ENCODE peak calls at places on chromosomes 6 and 20, in eight cellular contexts. One of them, this sample, is unnamed.

GRCh38 chr6:156905801-156906200 is 128.6 kb downstream of the ARID1B start:
- DNase-seq in choroid plexus epithelial cell: no peak
- DNase-seq in substantia nigra: no peak
- DNase-seq in effector CD8-positive, alpha-beta T cell: no peak
- DNase-seq in sigmoid colon: no peak
- DNase-seq in adipocyte: no peak
- DNase-seq in heart right ventricle: no peak
- DNase-seq in AG08395: no peak
- DNase-seq in this sample: no peak

GRCh38 chr6:95109212-95109611 is 468.1 kb upstream of the MANEA start:
- DNase-seq in choroid plexus epithelial cell: no peak
- DNase-seq in substantia nigra: no peak
- DNase-seq in effector CD8-positive, alpha-beta T cell: no peak
- DNase-seq in sigmoid colon: no peak
- DNase-seq in adipocyte: no peak
- DNase-seq in heart right ventricle: no peak
- DNase-seq in AG08395: no peak
- DNase-seq in this sample: no peak

GRCh38 chr6:3377536-3378397 is 79.1 kb downstream of the SLC22A23 start:
- DNase-seq in choroid plexus epithelial cell: peak
- DNase-seq in substantia nigra: no peak
- DNase-seq in effector CD8-positive, alpha-beta T cell: no peak
- DNase-seq in sigmoid colon: peak
- DNase-seq in adipocyte: no peak
- DNase-seq in heart right ventricle: no peak
- DNase-seq in AG08395: no peak
- DNase-seq in this sample: no peak

GRCh38 chr6:16063580-16063979 is 65.3 kb upstream of the MYLIP start:
- DNase-seq in choroid plexus epithelial cell: no peak
- DNase-seq in substantia nigra: no peak
- DNase-seq in effector CD8-positive, alpha-beta T cell: no peak
- DNase-seq in sigmoid colon: no peak
- DNase-seq in adipocyte: no peak
- DNase-seq in heart right ventricle: no peak
- DNase-seq in AG08395: no peak
- DNase-seq in this sample: no peak

GRCh38 chr6:134520181-134521115 is 202.5 kb upstream of the SGK1 start:
- DNase-seq in choroid plexus epithelial cell: peak
- DNase-seq in substantia nigra: no peak
- DNase-seq in effector CD8-positive, alpha-beta T cell: no peak
- DNase-seq in sigmoid colon: no peak
- DNase-seq in adipocyte: peak
- DNase-seq in heart right ventricle: no peak
- DNase-seq in AG08395: peak
- DNase-seq in this sample: no peak

GRCh38 chr6:88629838-88630462 is 333.5 kb downstream of the RNGTT start:
- DNase-seq in choroid plexus epithelial cell: peak
- DNase-seq in substantia nigra: no peak
- DNase-seq in effector CD8-positive, alpha-beta T cell: no peak
- DNase-seq in sigmoid colon: no peak
- DNase-seq in adipocyte: no peak
- DNase-seq in heart right ventricle: no peak
- DNase-seq in AG08395: no peak
- DNase-seq in this sample: no peak

GRCh38 chr6:81831274-81831673 is 78.8 kb upstream of the TENT5A start:
- DNase-seq in choroid plexus epithelial cell: no peak
- DNase-seq in substantia nigra: no peak
- DNase-seq in effector CD8-positive, alpha-beta T cell: no peak
- DNase-seq in sigmoid colon: no peak
- DNase-seq in adipocyte: no peak
- DNase-seq in heart right ventricle: no peak
- DNase-seq in AG08395: no peak
- DNase-seq in this sample: no peak

GRCh38 chr20:37336369-37337207 is 9.4 kb upstream of the SRC start:
- DNase-seq in choroid plexus epithelial cell: no peak
- DNase-seq in substantia nigra: no peak
- DNase-seq in effector CD8-positive, alpha-beta T cell: no peak
- DNase-seq in sigmoid colon: peak
- DNase-seq in adipocyte: no peak
- DNase-seq in heart right ventricle: peak
- DNase-seq in AG08395: peak
- DNase-seq in this sample: no peak

GRCh38 chr20:23049933-23050838 is 714 bp upstream of the THBD start:
- DNase-seq in choroid plexus epithelial cell: peak
- DNase-seq in substantia nigra: no peak
- DNase-seq in effector CD8-positive, alpha-beta T cell: no peak
- DNase-seq in sigmoid colon: peak
- DNase-seq in adipocyte: peak
- DNase-seq in heart right ventricle: peak
- DNase-seq in AG08395: no peak
- DNase-seq in this sample: peak

This sample was measured in tibial artery.